ENCODE peak calls at places on chromosome 6, in six cellular contexts. X, B, I, H, R and W are unnamed samples.

GRCh38 chr6:57190140-57190539 is 18.0 kb downstream of the BAG2 start:
- DNase-seq in I (peak), X (no peak), H (no peak), R (no peak), B (peak), W (no peak)

GRCh38 chr6:117481278-117481925 is 1.1 kb upstream of the DCBLD1 start:
- DNase-seq in X (no peak), B (no peak), I (no peak), H (peak), R (no peak), W (no peak)

GRCh38 chr6:7528565-7528964 is 12.9 kb upstream of the DSP start:
- DNase-seq in H (no peak), B (peak), I (peak), X (no peak), R (no peak), W (no peak)

GRCh38 chr6:169175360-169175887 is 78.2 kb downstream of the THBS2 start:
- DNase-seq in H (no peak), R (no peak), B (no peak), I (no peak), X (no peak), W (no peak)

GRCh38 chr6:3724451-3725144 is 26.9 kb downstream of the PXDC1 start:
- DNase-seq in R (no peak), I (no peak), H (no peak), B (no peak), X (no peak), W (no peak)

GRCh38 chr6:91358986-91359385 is 772.1 kb upstream of the MAP3K7 start:
- DNase-seq in B (no peak), H (no peak), R (no peak), X (no peak), I (no peak), W (no peak)

GRCh38 chr6:138815797-138816528 is 20.1 kb downstream of the ECT2L start:
- DNase-seq in R (peak), X (no peak), I (peak), H (no peak), B (peak), W (no peak)

GRCh38 chr6:64672651-64673050 is 1034.4 kb downstream of the EYS start:
- DNase-seq in B (no peak), R (no peak), H (no peak), I (no peak), X (no peak), W (no peak)

GRCh38 chr6:60991427-60992028 is 1294.5 kb downstream of the KHDRBS2 start:
- DNase-seq in I (no peak), H (no peak), R (no peak), B (no peak), X (no peak), W (no peak)

DNA sequence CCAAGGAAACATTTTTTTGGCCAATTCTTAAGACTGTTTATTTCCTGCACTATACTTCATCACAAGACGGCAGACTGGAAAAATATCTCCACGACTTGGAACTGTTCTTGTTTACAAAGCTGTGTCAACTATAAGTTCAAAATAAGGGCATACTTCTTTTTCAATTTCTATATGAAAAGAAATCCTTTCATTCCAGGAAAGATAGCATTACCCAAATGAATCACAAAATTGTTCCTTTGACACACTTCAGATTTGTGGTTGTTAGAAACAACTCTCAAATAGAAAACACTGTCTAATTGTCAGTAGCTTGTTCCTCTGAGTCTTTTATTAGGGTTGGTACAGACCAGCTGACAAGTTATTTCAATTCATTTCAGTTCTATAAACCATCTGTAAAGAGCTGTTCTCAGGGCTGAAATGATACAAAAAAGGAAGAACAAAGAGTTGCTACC is 212.9 kb upstream of the PRDM1 start:
- DNase-seq in X (no peak), R (no peak), B (no peak), I (no peak), H (no peak), W (no peak)
- H3K27ac ChIP-seq in X (no peak), R (no peak), B (no peak), I (no peak), H (no peak), W (no peak)

DNA sequence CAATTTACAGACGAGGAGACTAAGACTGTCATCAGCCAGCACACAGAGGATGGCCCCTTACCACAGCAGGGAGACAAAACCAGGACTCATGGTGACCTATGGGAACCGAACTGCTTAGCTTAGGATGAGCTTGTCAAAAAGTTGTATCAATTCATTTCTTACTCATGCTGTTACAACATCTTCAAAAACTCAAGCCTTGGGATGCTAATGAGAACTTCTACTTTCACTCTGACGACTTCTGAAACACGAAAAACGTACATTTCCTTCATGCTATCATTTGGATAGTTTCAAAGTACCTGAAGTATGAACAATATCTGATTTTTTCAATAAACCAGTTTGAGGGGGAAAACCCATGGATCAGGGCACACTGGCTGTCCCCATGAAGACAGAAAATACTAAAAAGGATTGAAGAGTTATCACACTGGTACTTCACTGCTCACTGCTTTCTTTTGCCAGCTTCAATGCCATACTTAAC is 31.9 kb downstream of the HIVEP2 start:
- DNase-seq in I (no peak), X (no peak), H (no peak), B (no peak), R (no peak), W (no peak)
- H3K27ac ChIP-seq in I (no peak), X (peak), H (peak), B (no peak), R (no peak), W (no peak)

GRCh38 chr6:113786168-113786567 is 71.0 kb upstream of the MARCKS start:
- DNase-seq in B (no peak), X (no peak), H (no peak), R (no peak), I (no peak), W (no peak)
- H3K27ac ChIP-seq in B (no peak), X (no peak), H (no peak), R (no peak), I (no peak), W (no peak)

DNA sequence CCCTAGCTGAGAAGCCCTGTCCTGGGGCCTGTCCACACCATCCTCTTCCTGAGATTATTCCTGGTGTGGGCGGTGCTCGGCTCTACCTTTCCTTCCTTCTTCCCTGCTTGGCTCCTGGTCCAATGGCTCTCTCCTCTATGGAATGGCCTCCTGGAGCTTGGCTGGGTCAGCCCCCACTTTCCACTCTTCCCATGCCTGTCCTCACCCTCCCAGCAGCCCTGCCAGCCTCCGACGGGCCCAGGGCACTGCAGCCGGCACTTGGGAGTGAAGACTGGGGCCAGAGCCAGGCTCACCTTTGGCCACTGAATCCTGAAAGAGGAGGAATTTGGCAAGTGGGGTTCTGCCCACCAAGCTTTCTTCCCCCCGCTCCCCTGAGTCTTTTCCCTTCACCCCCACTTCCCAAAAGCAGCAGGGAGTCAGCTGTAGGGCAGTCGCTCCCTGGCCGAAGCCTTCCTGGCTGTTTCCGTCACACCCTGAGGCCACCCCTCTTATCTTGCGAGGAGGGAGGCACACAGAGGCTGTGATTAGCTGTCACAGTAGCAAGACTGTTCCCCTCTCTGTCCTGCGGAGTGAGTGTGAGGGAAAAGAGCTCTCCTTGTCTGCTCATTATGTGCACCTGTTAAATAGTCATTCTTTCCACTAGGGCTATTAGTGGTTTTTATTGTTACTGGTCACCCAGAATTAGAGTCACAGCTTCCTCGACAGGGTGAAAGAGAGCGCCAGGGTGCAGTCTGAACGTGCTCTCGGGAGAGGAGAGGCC is 6.3 kb upstream of the CDSN start:
- DNase-seq in H (no peak), R (no peak), B (no peak), X (no peak), I (no peak), W (no peak)
- H3K27ac ChIP-seq in H (no peak), R (no peak), B (peak), X (no peak), I (no peak), W (no peak)

GRCh38 chr6:1972961-1973360 is 272.4 kb downstream of the GMDS start:
- DNase-seq in X (no peak), R (no peak), I (no peak), B (no peak), H (no peak), W (no peak)
- H3K27ac ChIP-seq in X (no peak), R (no peak), I (no peak), B (no peak), H (no peak), W (no peak)

GRCh38 chr6:165584541-165584940 is 78.5 kb downstream of the PDE10A start:
- DNase-seq in H (no peak), X (no peak), I (no peak), B (no peak), R (no peak), W (no peak)
- H3K27ac ChIP-seq in H (no peak), X (no peak), I (peak), B (no peak), R (no peak), W (no peak)